ENCODE peak calls at places on chromosomes 6 and 20, in ten cellular contexts. One of them, this sample, is unnamed.

GRCh38 chr20:36506253-36506652 is 35.1 kb upstream of the MYL9 start:
- DNase-seq in WTC11: no peak
- DNase-seq in ureter: no peak
- DNase-seq in AG04450: no peak
- DNase-seq in bronchial epithelial cell: no peak
- DNase-seq in GM03348: no peak
- DNase-seq in stimulated activated naive CD8-positive, alpha-beta T cell treated with anti-CD3 and anti-CD28 coated beads, Interleukin-15, amount 100 ng/mL, for 72 hours: no peak
- DNase-seq in hypothalamus: no peak
- DNase-seq in ascending aorta: no peak
- DNase-seq in stimulated activated effector memory CD8-positive, alpha-beta T cell treated with anti-CD3 and anti-CD28 coated beads, Interleukin-12 subunit alpha, Interleukin-12 subunit beta, amount 100 ng/mL, for 72 hours: no peak
- DNase-seq in this sample: no peak

GRCh38 chr6:89140347-89141159 is 5.3 kb upstream of the PM20D2 start:
- DNase-seq in WTC11: no peak
- DNase-seq in ureter: no peak
- DNase-seq in AG04450: no peak
- DNase-seq in bronchial epithelial cell: peak
- DNase-seq in GM03348: peak
- DNase-seq in stimulated activated naive CD8-positive, alpha-beta T cell treated with anti-CD3 and anti-CD28 coated beads, Interleukin-15, amount 100 ng/mL, for 72 hours: no peak
- DNase-seq in hypothalamus: no peak
- DNase-seq in ascending aorta: no peak
- DNase-seq in stimulated activated effector memory CD8-positive, alpha-beta T cell treated with anti-CD3 and anti-CD28 coated beads, Interleukin-12 subunit alpha, Interleukin-12 subunit beta, amount 100 ng/mL, for 72 hours: no peak
- DNase-seq in this sample: no peak

GRCh38 chr6:16483315-16483875 is 245.0 kb downstream of the GMPR start:
- DNase-seq in WTC11: no peak
- DNase-seq in ureter: no peak
- DNase-seq in AG04450: no peak
- DNase-seq in bronchial epithelial cell: no peak
- DNase-seq in GM03348: no peak
- DNase-seq in stimulated activated naive CD8-positive, alpha-beta T cell treated with anti-CD3 and anti-CD28 coated beads, Interleukin-15, amount 100 ng/mL, for 72 hours: peak
- DNase-seq in hypothalamus: no peak
- DNase-seq in ascending aorta: no peak
- DNase-seq in stimulated activated effector memory CD8-positive, alpha-beta T cell treated with anti-CD3 and anti-CD28 coated beads, Interleukin-12 subunit alpha, Interleukin-12 subunit beta, amount 100 ng/mL, for 72 hours: no peak
- DNase-seq in this sample: no peak

GRCh38 chr20:56604690-56605089 is 24.4 kb upstream of the TFAP2C start:
- DNase-seq in WTC11: no peak
- DNase-seq in ureter: no peak
- DNase-seq in AG04450: no peak
- DNase-seq in bronchial epithelial cell: no peak
- DNase-seq in GM03348: no peak
- DNase-seq in stimulated activated naive CD8-positive, alpha-beta T cell treated with anti-CD3 and anti-CD28 coated beads, Interleukin-15, amount 100 ng/mL, for 72 hours: no peak
- DNase-seq in hypothalamus: no peak
- DNase-seq in ascending aorta: no peak
- DNase-seq in stimulated activated effector memory CD8-positive, alpha-beta T cell treated with anti-CD3 and anti-CD28 coated beads, Interleukin-12 subunit alpha, Interleukin-12 subunit beta, amount 100 ng/mL, for 72 hours: no peak
- DNase-seq in this sample: no peak

GRCh38 chr6:98845201-98846020 is 11.0 kb downstream of the POU3F2 start:
- DNase-seq in WTC11: peak
- DNase-seq in ureter: peak
- DNase-seq in AG04450: peak
- DNase-seq in bronchial epithelial cell: peak
- DNase-seq in GM03348: peak
- DNase-seq in stimulated activated naive CD8-positive, alpha-beta T cell treated with anti-CD3 and anti-CD28 coated beads, Interleukin-15, amount 100 ng/mL, for 72 hours: peak
- DNase-seq in hypothalamus: peak
- DNase-seq in ascending aorta: no peak
- DNase-seq in stimulated activated effector memory CD8-positive, alpha-beta T cell treated with anti-CD3 and anti-CD28 coated beads, Interleukin-12 subunit alpha, Interleukin-12 subunit beta, amount 100 ng/mL, for 72 hours: peak
- DNase-seq in this sample: peak

GRCh38 chr6:5084192-5084786 is 852 bp upstream of the PPP1R3G start:
- DNase-seq in WTC11: peak
- DNase-seq in ureter: peak
- DNase-seq in AG04450: no peak
- DNase-seq in bronchial epithelial cell: no peak
- DNase-seq in GM03348: peak
- DNase-seq in stimulated activated naive CD8-positive, alpha-beta T cell treated with anti-CD3 and anti-CD28 coated beads, Interleukin-15, amount 100 ng/mL, for 72 hours: no peak
- DNase-seq in hypothalamus: peak
- DNase-seq in ascending aorta: no peak
- DNase-seq in stimulated activated effector memory CD8-positive, alpha-beta T cell treated with anti-CD3 and anti-CD28 coated beads, Interleukin-12 subunit alpha, Interleukin-12 subunit beta, amount 100 ng/mL, for 72 hours: no peak
- DNase-seq in this sample: peak

GRCh38 chr6:149913085-149913484 is 9.8 kb downstream of the RAET1G start:
- DNase-seq in WTC11: no peak
- DNase-seq in ureter: no peak
- DNase-seq in AG04450: no peak
- DNase-seq in bronchial epithelial cell: peak
- DNase-seq in GM03348: no peak
- DNase-seq in stimulated activated naive CD8-positive, alpha-beta T cell treated with anti-CD3 and anti-CD28 coated beads, Interleukin-15, amount 100 ng/mL, for 72 hours: no peak
- DNase-seq in hypothalamus: no peak
- DNase-seq in ascending aorta: no peak
- DNase-seq in stimulated activated effector memory CD8-positive, alpha-beta T cell treated with anti-CD3 and anti-CD28 coated beads, Interleukin-12 subunit alpha, Interleukin-12 subunit beta, amount 100 ng/mL, for 72 hours: no peak
- DNase-seq in this sample: no peak

GRCh38 chr20:17225891-17226409 is 890 bp upstream of the PCSK2 start:
- DNase-seq in WTC11: peak
- DNase-seq in ureter: no peak
- DNase-seq in AG04450: no peak
- DNase-seq in bronchial epithelial cell: no peak
- DNase-seq in GM03348: no peak
- DNase-seq in stimulated activated naive CD8-positive, alpha-beta T cell treated with anti-CD3 and anti-CD28 coated beads, Interleukin-15, amount 100 ng/mL, for 72 hours: no peak
- DNase-seq in hypothalamus: no peak
- DNase-seq in ascending aorta: no peak
- DNase-seq in stimulated activated effector memory CD8-positive, alpha-beta T cell treated with anti-CD3 and anti-CD28 coated beads, Interleukin-12 subunit alpha, Interleukin-12 subunit beta, amount 100 ng/mL, for 72 hours: no peak
- DNase-seq in this sample: no peak

GRCh38 chr6:1381397-1382330 is 7.7 kb upstream of the FOXF2 start:
- DNase-seq in WTC11: peak
- DNase-seq in ureter: no peak
- DNase-seq in AG04450: no peak
- DNase-seq in bronchial epithelial cell: no peak
- DNase-seq in GM03348: peak
- DNase-seq in stimulated activated naive CD8-positive, alpha-beta T cell treated with anti-CD3 and anti-CD28 coated beads, Interleukin-15, amount 100 ng/mL, for 72 hours: peak
- DNase-seq in hypothalamus: peak
- DNase-seq in ascending aorta: no peak
- DNase-seq in stimulated activated effector memory CD8-positive, alpha-beta T cell treated with anti-CD3 and anti-CD28 coated beads, Interleukin-12 subunit alpha, Interleukin-12 subunit beta, amount 100 ng/mL, for 72 hours: peak
- DNase-seq in this sample: peak

GRCh38 chr20:4973330-4974097 is 27.8 kb downstream of the SLC23A2 start:
- DNase-seq in WTC11: no peak
- DNase-seq in ureter: peak
- DNase-seq in AG04450: peak
- DNase-seq in bronchial epithelial cell: peak
- DNase-seq in GM03348: peak
- DNase-seq in stimulated activated naive CD8-positive, alpha-beta T cell treated with anti-CD3 and anti-CD28 coated beads, Interleukin-15, amount 100 ng/mL, for 72 hours: peak
- DNase-seq in hypothalamus: no peak
- DNase-seq in ascending aorta: no peak
- DNase-seq in stimulated activated effector memory CD8-positive, alpha-beta T cell treated with anti-CD3 and anti-CD28 coated beads, Interleukin-12 subunit alpha, Interleukin-12 subunit beta, amount 100 ng/mL, for 72 hours: no peak
- DNase-seq in this sample: no peak

GRCh38 chr20:2403291-2404052 is 22.8 kb downstream of the TGM6 start:
- DNase-seq in WTC11: no peak
- DNase-seq in ureter: no peak
- DNase-seq in AG04450: no peak
- DNase-seq in bronchial epithelial cell: no peak
- DNase-seq in GM03348: no peak
- DNase-seq in stimulated activated naive CD8-positive, alpha-beta T cell treated with anti-CD3 and anti-CD28 coated beads, Interleukin-15, amount 100 ng/mL, for 72 hours: no peak
- DNase-seq in hypothalamus: no peak
- DNase-seq in ascending aorta: no peak
- DNase-seq in stimulated activated effector memory CD8-positive, alpha-beta T cell treated with anti-CD3 and anti-CD28 coated beads, Interleukin-12 subunit alpha, Interleukin-12 subunit beta, amount 100 ng/mL, for 72 hours: no peak
- DNase-seq in this sample: no peak

GRCh38 chr20:14481863-14482262 is 144.5 kb upstream of the FLRT3 start:
- DNase-seq in WTC11: no peak
- DNase-seq in ureter: no peak
- DNase-seq in AG04450: peak
- DNase-seq in bronchial epithelial cell: peak
- DNase-seq in GM03348: peak
- DNase-seq in stimulated activated naive CD8-positive, alpha-beta T cell treated with anti-CD3 and anti-CD28 coated beads, Interleukin-15, amount 100 ng/mL, for 72 hours: no peak
- DNase-seq in hypothalamus: no peak
- DNase-seq in ascending aorta: no peak
- DNase-seq in stimulated activated effector memory CD8-positive, alpha-beta T cell treated with anti-CD3 and anti-CD28 coated beads, Interleukin-12 subunit alpha, Interleukin-12 subunit beta, amount 100 ng/mL, for 72 hours: no peak
- DNase-seq in this sample: no peak

GRCh38 chr6:138991206-138991605 is 3.2 kb upstream of the REPS1 start:
- DNase-seq in WTC11: no peak
- DNase-seq in ureter: no peak
- DNase-seq in AG04450: no peak
- DNase-seq in bronchial epithelial cell: no peak
- DNase-seq in GM03348: no peak
- DNase-seq in stimulated activated naive CD8-positive, alpha-beta T cell treated with anti-CD3 and anti-CD28 coated beads, Interleukin-15, amount 100 ng/mL, for 72 hours: no peak
- DNase-seq in hypothalamus: no peak
- DNase-seq in ascending aorta: no peak
- DNase-seq in stimulated activated effector memory CD8-positive, alpha-beta T cell treated with anti-CD3 and anti-CD28 coated beads, Interleukin-12 subunit alpha, Interleukin-12 subunit beta, amount 100 ng/mL, for 72 hours: no peak
- DNase-seq in this sample: no peak

GRCh38 chr6:149053848-149054558 is 263.5 kb upstream of the TAB2 start:
- DNase-seq in WTC11: no peak
- DNase-seq in ureter: no peak
- DNase-seq in AG04450: no peak
- DNase-seq in bronchial epithelial cell: no peak
- DNase-seq in GM03348: no peak
- DNase-seq in stimulated activated naive CD8-positive, alpha-beta T cell treated with anti-CD3 and anti-CD28 coated beads, Interleukin-15, amount 100 ng/mL, for 72 hours: no peak
- DNase-seq in hypothalamus: no peak
- DNase-seq in ascending aorta: no peak
- DNase-seq in stimulated activated effector memory CD8-positive, alpha-beta T cell treated with anti-CD3 and anti-CD28 coated beads, Interleukin-12 subunit alpha, Interleukin-12 subunit beta, amount 100 ng/mL, for 72 hours: no peak
- DNase-seq in this sample: no peak

GRCh38 chr6:117616971-117617765 is 14.9 kb upstream of the GOPC start:
- DNase-seq in WTC11: no peak
- DNase-seq in ureter: no peak
- DNase-seq in AG04450: no peak
- DNase-seq in bronchial epithelial cell: no peak
- DNase-seq in GM03348: no peak
- DNase-seq in stimulated activated naive CD8-positive, alpha-beta T cell treated with anti-CD3 and anti-CD28 coated beads, Interleukin-15, amount 100 ng/mL, for 72 hours: no peak
- DNase-seq in hypothalamus: no peak
- DNase-seq in ascending aorta: no peak
- DNase-seq in stimulated activated effector memory CD8-positive, alpha-beta T cell treated with anti-CD3 and anti-CD28 coated beads, Interleukin-12 subunit alpha, Interleukin-12 subunit beta, amount 100 ng/mL, for 72 hours: peak
- DNase-seq in this sample: no peak

GRCh38 chr6:152099816-152100618 is 292.5 kb downstream of the ESR1 start:
- DNase-seq in WTC11: no peak
- DNase-seq in ureter: no peak
- DNase-seq in AG04450: no peak
- DNase-seq in bronchial epithelial cell: peak
- DNase-seq in GM03348: peak
- DNase-seq in stimulated activated naive CD8-positive, alpha-beta T cell treated with anti-CD3 and anti-CD28 coated beads, Interleukin-15, amount 100 ng/mL, for 72 hours: no peak
- DNase-seq in hypothalamus: no peak
- DNase-seq in ascending aorta: no peak
- DNase-seq in stimulated activated effector memory CD8-positive, alpha-beta T cell treated with anti-CD3 and anti-CD28 coated beads, Interleukin-12 subunit alpha, Interleukin-12 subunit beta, amount 100 ng/mL, for 72 hours: no peak
- DNase-seq in this sample: no peak

GRCh38 chr6:42190784-42191183 is 4.0 kb downstream of the GUCA1B start:
- DNase-seq in WTC11: no peak
- DNase-seq in ureter: no peak
- DNase-seq in AG04450: peak
- DNase-seq in bronchial epithelial cell: peak
- DNase-seq in GM03348: no peak
- DNase-seq in stimulated activated naive CD8-positive, alpha-beta T cell treated with anti-CD3 and anti-CD28 coated beads, Interleukin-15, amount 100 ng/mL, for 72 hours: no peak
- DNase-seq in hypothalamus: no peak
- DNase-seq in ascending aorta: no peak
- DNase-seq in stimulated activated effector memory CD8-positive, alpha-beta T cell treated with anti-CD3 and anti-CD28 coated beads, Interleukin-12 subunit alpha, Interleukin-12 subunit beta, amount 100 ng/mL, for 72 hours: no peak
- DNase-seq in this sample: no peak

GRCh38 chr20:63026582-63027424 is 20.0 kb upstream of the BHLHE23 start:
- DNase-seq in WTC11: peak
- DNase-seq in ureter: no peak
- DNase-seq in AG04450: no peak
- DNase-seq in bronchial epithelial cell: no peak
- DNase-seq in GM03348: no peak
- DNase-seq in stimulated activated naive CD8-positive, alpha-beta T cell treated with anti-CD3 and anti-CD28 coated beads, Interleukin-15, amount 100 ng/mL, for 72 hours: no peak
- DNase-seq in hypothalamus: no peak
- DNase-seq in ascending aorta: no peak
- DNase-seq in stimulated activated effector memory CD8-positive, alpha-beta T cell treated with anti-CD3 and anti-CD28 coated beads, Interleukin-12 subunit alpha, Interleukin-12 subunit beta, amount 100 ng/mL, for 72 hours: no peak
- DNase-seq in this sample: no peak

GRCh38 chr6:154352898-154353585 is 3.6 kb downstream of the IPCEF1 start:
- DNase-seq in WTC11: no peak
- DNase-seq in ureter: no peak
- DNase-seq in AG04450: no peak
- DNase-seq in bronchial epithelial cell: no peak
- DNase-seq in GM03348: no peak
- DNase-seq in stimulated activated naive CD8-positive, alpha-beta T cell treated with anti-CD3 and anti-CD28 coated beads, Interleukin-15, amount 100 ng/mL, for 72 hours: peak
- DNase-seq in hypothalamus: no peak
- DNase-seq in ascending aorta: no peak
- DNase-seq in stimulated activated effector memory CD8-positive, alpha-beta T cell treated with anti-CD3 and anti-CD28 coated beads, Interleukin-12 subunit alpha, Interleukin-12 subunit beta, amount 100 ng/mL, for 72 hours: peak
- DNase-seq in this sample: no peak

GRCh38 chr20:22492497-22492896 is 91.9 kb downstream of the FOXA2 start:
- DNase-seq in WTC11: no peak
- DNase-seq in ureter: no peak
- DNase-seq in AG04450: no peak
- DNase-seq in bronchial epithelial cell: peak
- DNase-seq in GM03348: no peak
- DNase-seq in stimulated activated naive CD8-positive, alpha-beta T cell treated with anti-CD3 and anti-CD28 coated beads, Interleukin-15, amount 100 ng/mL, for 72 hours: no peak
- DNase-seq in hypothalamus: no peak
- DNase-seq in ascending aorta: no peak
- DNase-seq in stimulated activated effector memory CD8-positive, alpha-beta T cell treated with anti-CD3 and anti-CD28 coated beads, Interleukin-12 subunit alpha, Interleukin-12 subunit beta, amount 100 ng/mL, for 72 hours: no peak
- DNase-seq in this sample: no peak